ENCODE peak calls at places on chromosomes 13 and 19, in four cellular contexts. One of them, this sample, is unnamed.

GRCh38 chr13:75359266-75359665 is 122.7 kb downstream of the TBC1D4 start:
- DNase-seq in cardiac muscle cell: peak; percentile 85
- DNase-seq in left ventricle myocardium inferior: no peak
- DNase-seq in brain microvascular endothelial cell: peak; percentile 82
- DNase-seq in this sample: no peak

GRCh38 chr19:51552996-51553725 is 17.9 kb upstream of the ZNF175 start:
- DNase-seq in brain microvascular endothelial cell: peak; percentile 70
- DNase-seq in left ventricle myocardium inferior: peak; percentile 72
- DNase-seq in cardiac muscle cell: peak; percentile 80
- DNase-seq in this sample: no peak

GRCh38 chr19:10011974-10012373 is 1.3 kb upstream of the RDH8 start:
- DNase-seq in cardiac muscle cell: no peak
- DNase-seq in left ventricle myocardium inferior: no peak
- DNase-seq in brain microvascular endothelial cell: no peak
- DNase-seq in this sample: no peak

GRCh38 chr13:47934371-47934770 is 66.7 kb downstream of the SUCLA2 start:
- DNase-seq in left ventricle myocardium inferior: no peak
- DNase-seq in cardiac muscle cell: no peak
- DNase-seq in brain microvascular endothelial cell: no peak
- DNase-seq in this sample: no peak

GRCh38 chr19:20513179-20513934 is 52.2 kb downstream of the ZNF737 start:
- DNase-seq in brain microvascular endothelial cell: no peak
- DNase-seq in cardiac muscle cell: no peak
- DNase-seq in left ventricle myocardium inferior: no peak
- DNase-seq in this sample: peak; percentile 0

GRCh38 chr19:23071087-23071511 is 45.7 kb upstream of the ZNF730 start:
- DNase-seq in left ventricle myocardium inferior: peak; percentile 31
- DNase-seq in cardiac muscle cell: peak; percentile 35
- DNase-seq in brain microvascular endothelial cell: peak; percentile 17
- DNase-seq in this sample: no peak

GRCh38 chr13:61954092-61954491 is 538.4 kb upstream of the PCDH20 start:
- DNase-seq in cardiac muscle cell: peak; percentile 31
- DNase-seq in left ventricle myocardium inferior: no peak
- DNase-seq in brain microvascular endothelial cell: no peak
- DNase-seq in this sample: no peak

GRCh38 chr13:114080739-114081561 is 51.5 kb downstream of the RASA3 start:
- DNase-seq in left ventricle myocardium inferior: peak; percentile 9
- DNase-seq in brain microvascular endothelial cell: no peak
- DNase-seq in cardiac muscle cell: no peak
- DNase-seq in this sample: no peak

GRCh38 chr13:20495087-20496023 is 30.3 kb downstream of the CRYL1 start:
- DNase-seq in brain microvascular endothelial cell: peak; percentile 73
- DNase-seq in left ventricle myocardium inferior: no peak
- DNase-seq in cardiac muscle cell: peak; percentile 78
- DNase-seq in this sample: peak; percentile 13

GRCh38 chr13:33483471-33483870 is 197.9 kb upstream of the STARD13 start:
- DNase-seq in left ventricle myocardium inferior: no peak
- DNase-seq in brain microvascular endothelial cell: no peak
- DNase-seq in cardiac muscle cell: no peak
- DNase-seq in this sample: no peak

GRCh38 chr19:17497149-17497798 is 14.2 kb upstream of the PGLS start:
- DNase-seq in brain microvascular endothelial cell: no peak
- DNase-seq in left ventricle myocardium inferior: no peak
- DNase-seq in cardiac muscle cell: no peak
- DNase-seq in this sample: no peak

GRCh38 chr19:43527860-43528622 is 1.0 kb upstream of the ETHE1 start:
- DNase-seq in left ventricle myocardium inferior: no peak
- DNase-seq in cardiac muscle cell: no peak
- DNase-seq in brain microvascular endothelial cell: no peak
- DNase-seq in this sample: no peak

GRCh38 chr19:17532116-17532515 is 20.7 kb downstream of the PGLS start:
- DNase-seq in left ventricle myocardium inferior: no peak
- DNase-seq in cardiac muscle cell: no peak
- DNase-seq in brain microvascular endothelial cell: no peak
- DNase-seq in this sample: no peak

GRCh38 chr13:31431722-31432137 is 232.0 kb downstream of the B3GLCT start:
- DNase-seq in brain microvascular endothelial cell: peak; percentile 39
- DNase-seq in cardiac muscle cell: peak; percentile 69
- DNase-seq in left ventricle myocardium inferior: peak; percentile 40
- DNase-seq in this sample: peak; percentile 25

GRCh38 chr19:45121827-45122345 is 28.9 kb downstream of the PPP1R37 start:
- DNase-seq in left ventricle myocardium inferior: no peak
- DNase-seq in brain microvascular endothelial cell: no peak
- DNase-seq in cardiac muscle cell: no peak
- DNase-seq in this sample: no peak
- H3K27ac ChIP-seq in left ventricle myocardium inferior: no peak overlapping the region
- H3K27ac ChIP-seq in brain microvascular endothelial cell: no peak overlapping the region
- H3K27ac ChIP-seq in cardiac muscle cell: no peak overlapping the region
- H3K27ac ChIP-seq in this sample: no peak overlapping the region

DNA sequence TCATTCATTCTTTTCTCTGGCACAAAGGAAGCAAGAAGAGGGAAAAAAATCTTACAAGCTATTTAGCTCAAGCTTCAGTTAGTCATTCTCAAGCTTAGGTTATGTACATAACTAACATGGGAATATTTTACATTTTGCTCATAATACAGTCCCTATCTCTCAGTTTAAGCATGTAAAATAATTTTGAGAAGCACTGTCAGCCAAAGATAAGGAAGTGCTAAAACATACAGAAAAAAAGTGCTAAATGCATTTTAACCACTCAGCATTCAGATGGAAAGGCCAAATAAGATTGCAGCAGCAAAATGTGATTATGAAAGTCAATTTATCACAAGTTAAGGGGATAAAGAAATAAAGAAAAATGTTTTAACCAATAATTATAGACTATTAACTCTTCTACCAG is 7.9 kb downstream of the RBM26 start:
- DNase-seq in brain microvascular endothelial cell: no peak
- DNase-seq in left ventricle myocardium inferior: no peak
- DNase-seq in cardiac muscle cell: no peak
- DNase-seq in this sample: no peak
- H3K27ac ChIP-seq in brain microvascular endothelial cell: no peak overlapping the region
- H3K27ac ChIP-seq in left ventricle myocardium inferior: no peak overlapping the region
- H3K27ac ChIP-seq in cardiac muscle cell: no peak overlapping the region
- H3K27ac ChIP-seq in this sample: no peak overlapping the region

GRCh38 chr19:2043864-2044708 is 7.0 kb downstream of the MKNK2 start:
- DNase-seq in cardiac muscle cell: no peak
- DNase-seq in left ventricle myocardium inferior: no peak
- DNase-seq in brain microvascular endothelial cell: no peak
- DNase-seq in this sample: no peak

GRCh38 chr19:2042485-2043268 is 8.4 kb downstream of the MKNK2 start:
- DNase-seq in cardiac muscle cell: peak; percentile 39
- DNase-seq in left ventricle myocardium inferior: no peak
- DNase-seq in brain microvascular endothelial cell: no peak
- DNase-seq in this sample: no peak

GRCh38 chr19:2044709-2045500 is 6.1 kb downstream of the MKNK2 start:
- DNase-seq in left ventricle myocardium inferior: no peak
- DNase-seq in brain microvascular endothelial cell: no peak
- DNase-seq in cardiac muscle cell: no peak
- DNase-seq in this sample: no peak

GRCh38 chr19:2041686-2042484 is 9.2 kb downstream of the MKNK2 start:
- DNase-seq in cardiac muscle cell: peak; percentile 96
- DNase-seq in left ventricle myocardium inferior: peak; percentile 98
- DNase-seq in brain microvascular endothelial cell: peak; percentile 85
- DNase-seq in this sample: peak; percentile 100

GRCh38 chr19:2043269-2043641 is 7.8 kb downstream of the MKNK2 start:
- DNase-seq in brain microvascular endothelial cell: no peak
- DNase-seq in left ventricle myocardium inferior: no peak
- DNase-seq in cardiac muscle cell: no peak
- DNase-seq in this sample: no peak
- H3K27ac ChIP-seq in brain microvascular endothelial cell: no peak overlapping the region
- H3K27ac ChIP-seq in left ventricle myocardium inferior: peak overlapping the region; percentile 100
- H3K27ac ChIP-seq in cardiac muscle cell: no peak overlapping the region
- H3K27ac ChIP-seq in this sample: peak overlapping the region; percentile 95

DNA sequence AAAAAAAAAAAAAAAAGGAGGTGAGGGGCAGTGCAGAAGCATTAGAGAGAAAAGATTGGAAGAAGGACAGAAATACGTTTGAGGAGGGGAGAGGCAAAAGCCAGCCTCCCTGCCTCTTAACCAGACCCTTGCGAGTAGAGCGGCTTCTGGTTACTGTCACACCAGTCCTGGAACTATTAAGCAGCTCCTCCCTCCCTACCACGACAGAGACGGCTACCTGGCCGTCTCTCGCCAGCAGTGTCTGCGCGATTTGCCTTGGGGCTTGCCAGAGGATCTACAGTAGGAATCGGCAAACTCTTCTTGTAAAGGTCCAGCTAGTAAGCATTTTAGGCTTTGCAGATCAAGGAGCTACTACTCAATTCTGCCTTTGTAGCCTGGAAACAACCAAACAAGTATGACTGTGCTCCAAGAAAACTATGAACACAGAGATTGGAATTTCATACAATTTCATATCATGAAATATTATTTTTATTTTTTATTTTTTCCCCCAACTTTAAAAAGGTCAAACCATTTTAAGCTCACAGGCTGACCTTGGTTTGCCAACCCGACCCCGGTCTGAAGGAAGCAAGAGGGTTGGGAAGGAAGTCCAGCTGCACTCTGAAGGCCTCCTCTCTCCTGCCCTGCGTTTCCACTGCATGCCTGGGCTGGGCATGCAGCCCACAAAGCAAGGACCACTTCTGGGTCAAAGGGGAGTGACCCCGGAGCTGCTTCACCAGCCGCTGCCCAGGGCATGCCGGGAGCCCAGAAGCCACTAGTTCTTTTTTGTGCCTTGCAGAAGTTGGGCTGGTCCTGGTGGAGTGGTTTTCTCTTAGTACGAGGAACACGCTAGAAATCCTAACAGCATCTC is 166.9 kb downstream of the FLT1 start:
- DNase-seq in brain microvascular endothelial cell: no peak
- DNase-seq in cardiac muscle cell: no peak
- DNase-seq in left ventricle myocardium inferior: no peak
- DNase-seq in this sample: no peak
- H3K27ac ChIP-seq in brain microvascular endothelial cell: peak overlapping the region; percentile 93
- H3K27ac ChIP-seq in cardiac muscle cell: no peak overlapping the region
- H3K27ac ChIP-seq in left ventricle myocardium inferior: no peak overlapping the region
- H3K27ac ChIP-seq in this sample: no peak overlapping the region

GRCh38 chr13:102847272-102848234 is 1.7 kb downstream of the ERCC5 start:
- DNase-seq in left ventricle myocardium inferior: no peak
- DNase-seq in cardiac muscle cell: peak; percentile 60
- DNase-seq in brain microvascular endothelial cell: peak; percentile 11
- DNase-seq in this sample: no peak
- H3K27ac ChIP-seq in left ventricle myocardium inferior: peak overlapping the region; percentile 97
- H3K27ac ChIP-seq in cardiac muscle cell: no peak overlapping the region
- H3K27ac ChIP-seq in brain microvascular endothelial cell: peak overlapping the region; percentile 88
- H3K27ac ChIP-seq in this sample: peak overlapping the region; percentile 96

GRCh38 chr13:97279079-97279411 is 56.9 kb downstream of the MBNL2 start:
- DNase-seq in brain microvascular endothelial cell: no peak
- DNase-seq in left ventricle myocardium inferior: no peak
- DNase-seq in cardiac muscle cell: no peak
- DNase-seq in this sample: no peak
- H3K27ac ChIP-seq in brain microvascular endothelial cell: no peak overlapping the region
- H3K27ac ChIP-seq in left ventricle myocardium inferior: peak overlapping the region; percentile 52
- H3K27ac ChIP-seq in cardiac muscle cell: no peak overlapping the region
- H3K27ac ChIP-seq in this sample: no peak overlapping the region

DNA sequence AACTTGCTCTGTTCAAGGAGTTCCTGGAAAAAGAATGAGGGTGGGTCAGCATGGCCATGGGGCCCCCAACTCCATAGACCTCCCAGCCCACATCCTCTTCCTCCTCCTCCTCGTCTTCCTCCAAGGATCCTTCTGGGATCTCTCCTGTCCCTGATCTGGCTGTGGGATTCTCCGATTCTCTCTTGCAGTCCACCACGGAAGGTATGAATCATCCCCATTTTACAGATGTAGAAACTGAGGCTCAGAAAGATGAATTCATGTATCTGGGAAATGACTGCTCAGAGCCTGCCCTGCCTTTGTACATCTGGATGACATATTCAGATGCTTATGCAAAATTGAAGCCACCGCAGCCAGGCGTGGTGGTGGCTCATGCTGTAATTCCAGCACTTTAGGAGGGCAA is 2.2 kb upstream of the KANK2 start:
- DNase-seq in brain microvascular endothelial cell: no peak
- DNase-seq in left ventricle myocardium inferior: no peak
- DNase-seq in cardiac muscle cell: no peak
- DNase-seq in this sample: no peak
- H3K27ac ChIP-seq in brain microvascular endothelial cell: no peak overlapping the region
- H3K27ac ChIP-seq in left ventricle myocardium inferior: peak overlapping the region; percentile 95
- H3K27ac ChIP-seq in cardiac muscle cell: no peak overlapping the region
- H3K27ac ChIP-seq in this sample: no peak overlapping the region

GRCh38 chr13:76885203-76886004 is 801 bp downstream of the KCTD12 start:
- DNase-seq in left ventricle myocardium inferior: peak; percentile 81
- DNase-seq in cardiac muscle cell: peak; percentile 80
- DNase-seq in brain microvascular endothelial cell: peak; percentile 67
- DNase-seq in this sample: peak; percentile 1

GRCh38 chr13:76884571-76885202 is 1.5 kb downstream of the KCTD12 start:
- DNase-seq in brain microvascular endothelial cell: no peak
- DNase-seq in cardiac muscle cell: peak; percentile 51
- DNase-seq in left ventricle myocardium inferior: no peak
- DNase-seq in this sample: no peak

GRCh38 chr13:76886005-76886291 is 257 bp downstream of the KCTD12 start:
- DNase-seq in left ventricle myocardium inferior: no peak
- DNase-seq in brain microvascular endothelial cell: no peak
- DNase-seq in cardiac muscle cell: no peak
- DNase-seq in this sample: no peak

GRCh38 chr13:76882431-76882830 is 3.8 kb downstream of the KCTD12 start:
- DNase-seq in cardiac muscle cell: peak; percentile 76
- DNase-seq in brain microvascular endothelial cell: peak; percentile 28
- DNase-seq in left ventricle myocardium inferior: no peak
- DNase-seq in this sample: no peak

GRCh38 chr13:76884167-76884566 is 2.0 kb downstream of the KCTD12 start:
- DNase-seq in brain microvascular endothelial cell: peak; percentile 29
- DNase-seq in left ventricle myocardium inferior: peak; percentile 27
- DNase-seq in cardiac muscle cell: peak; percentile 73
- DNase-seq in this sample: no peak
- H3K27ac ChIP-seq in brain microvascular endothelial cell: no peak overlapping the region
- H3K27ac ChIP-seq in left ventricle myocardium inferior: peak overlapping the region; percentile 89
- H3K27ac ChIP-seq in cardiac muscle cell: peak overlapping the region; percentile 93
- H3K27ac ChIP-seq in this sample: peak overlapping the region; percentile 23

DNA sequence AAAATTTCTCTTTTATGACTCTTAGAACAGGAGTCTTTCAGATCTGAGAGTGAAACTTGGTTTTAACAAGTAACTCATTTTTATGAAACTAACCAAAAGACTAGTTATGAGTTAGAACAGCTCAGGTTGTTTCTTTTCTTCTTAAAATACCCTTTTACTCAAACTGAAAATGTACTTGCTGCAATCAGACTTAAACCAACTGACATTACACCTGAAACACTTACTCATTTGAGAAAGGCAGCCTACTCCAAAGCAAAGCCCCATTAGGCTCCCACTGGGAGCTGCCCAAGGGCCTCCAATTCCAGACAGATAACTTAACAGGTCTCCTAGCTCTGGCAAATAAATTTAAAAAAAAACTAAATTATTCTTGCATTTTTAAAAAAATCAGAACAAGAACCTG is 3.6 kb downstream of the FOXO1 start:
- DNase-seq in brain microvascular endothelial cell: no peak
- DNase-seq in left ventricle myocardium inferior: no peak
- DNase-seq in cardiac muscle cell: no peak
- DNase-seq in this sample: no peak
- H3K27ac ChIP-seq in brain microvascular endothelial cell: no peak overlapping the region
- H3K27ac ChIP-seq in left ventricle myocardium inferior: peak overlapping the region; percentile 99
- H3K27ac ChIP-seq in cardiac muscle cell: peak overlapping the region; percentile 80
- H3K27ac ChIP-seq in this sample: peak overlapping the region; percentile 0

GRCh38 chr13:29978211-29978610 is 127.8 kb upstream of the UBL3 start:
- DNase-seq in brain microvascular endothelial cell: no peak
- DNase-seq in cardiac muscle cell: peak; percentile 9
- DNase-seq in left ventricle myocardium inferior: no peak
- DNase-seq in this sample: no peak
- H3K27ac ChIP-seq in brain microvascular endothelial cell: no peak overlapping the region
- H3K27ac ChIP-seq in cardiac muscle cell: no peak overlapping the region
- H3K27ac ChIP-seq in left ventricle myocardium inferior: no peak overlapping the region
- H3K27ac ChIP-seq in this sample: no peak overlapping the region

This sample was measured in effector memory CD4-positive, alpha-beta T cell.